ENCODE peak calls at places on chromosomes 12 and 14, in eight cellular contexts. B is nephron progenitor cell; M is T follicular helper cell; S is stimulated activated CD8-positive, alpha-beta memory T cell treated with anti-CD3 and anti-CD28 coated beads, Interleukin-7, amount 100 ng/mL, for 4 hours; C is T47D; K is neuronal stem cell; Y is KBM-7; Q is COR-L47. R is an unnamed sample.

GRCh38 chr12:42859612-42860011 is 270.1 kb upstream of the PRICKLE1 start:
- DNase-seq in Y (no peak), S (no peak), M (no peak), Q (no peak), B (no peak), C (no peak), K (no peak), R (no peak)

GRCh38 chr14:91065266-91065665 is 4.8 kb upstream of the RPS6KA5 start:
- DNase-seq in Q (no peak), C (no peak), M (no peak), Y (no peak), S (no peak), B (no peak), K (no peak), R (no peak)

GRCh38 chr12:98172304-98172703 is 343.1 kb upstream of the TMPO start:
- DNase-seq in Q (no peak), B (no peak), M (no peak), C (no peak), Y (no peak), S (no peak), K (no peak), R (no peak)

GRCh38 chr12:113228394-113229028 is 7.2 kb downstream of the TPCN1 start:
- DNase-seq in S (no peak), C (peak), Q (no peak), Y (no peak), K (no peak), M (no peak), B (no peak), R (no peak)

GRCh38 chr14:69079747-69080146 is 73.2 kb downstream of the DCAF5 start:
- DNase-seq in C (no peak), K (no peak), M (no peak), Y (no peak), B (no peak), S (no peak), Q (no peak), R (no peak)

GRCh38 chr12:93741741-93742085 is 64.5 kb downstream of the CRADD start:
- DNase-seq in Q (no peak), M (no peak), K (peak), B (peak), C (no peak), S (no peak), Y (no peak), R (no peak)

GRCh38 chr12:47751561-47751960 is 7.1 kb downstream of the RAPGEF3 start:
- DNase-seq in Y (no peak), S (no peak), M (no peak), B (no peak), Q (no peak), C (no peak), K (no peak), R (no peak)

GRCh38 chr12:7695159-7695930 is at the start of gene GDF3:
- DNase-seq in B (no peak), M (no peak), K (no peak), S (no peak), C (no peak), Y (peak), Q (no peak), R (no peak)

GRCh38 chr14:71474866-71475265 is 457.4 kb upstream of the RGS6 start:
- DNase-seq in Q (peak), Y (no peak), C (no peak), B (no peak), M (no peak), S (no peak), K (no peak), R (no peak)

GRCh38 chr14:23172096-23172495 is 11.4 kb downstream of the SLC7A8 start:
- DNase-seq in S (no peak), C (no peak), B (no peak), Q (no peak), M (no peak), Y (no peak), K (no peak), R (no peak)

GRCh38 chr12:44511289-44511688 is 364.8 kb downstream of the NELL2 start:
- DNase-seq in C (no peak), Q (no peak), S (no peak), K (no peak), B (no peak), Y (no peak), M (no peak), R (no peak)

GRCh38 chr12:46503637-46504036 is 131.1 kb upstream of the SLC38A2 start:
- DNase-seq in Y (no peak), S (no peak), M (no peak), Q (no peak), K (no peak), B (no peak), C (no peak), R (no peak)

GRCh38 chr12:26691234-26691970 is 141.6 kb downstream of the ITPR2 start:
- DNase-seq in B (peak), K (peak), S (no peak), C (no peak), M (no peak), Q (no peak), Y (peak), R (no peak)

GRCh38 chr12:105814283-105814682 is 324.5 kb downstream of the NUAK1 start:
- DNase-seq in B (no peak), C (peak), K (peak), Q (peak), M (no peak), Y (no peak), S (no peak), R (peak)

GRCh38 chr14:75578099-75578785 is at the start of gene FLVCR2:
- DNase-seq in S (peak), C (peak), Q (no peak), M (peak), B (peak), Y (peak), K (peak), R (no peak)

GRCh38 chr12:6961278-6961694 is 9.2 kb downstream of the PHB2 start:
- DNase-seq in Y (no peak), K (no peak), C (peak), S (peak), B (no peak), Q (peak), M (peak), R (no peak)

GRCh38 chr12:50005150-50005549 is 20.1 kb downstream of the RACGAP1 start:
- DNase-seq in Q (no peak), C (no peak), B (no peak), S (no peak), Y (no peak), K (no peak), M (no peak), R (no peak)

GRCh38 chr12:124498870-124499753 is 68.3 kb downstream of the NCOR2 start:
- DNase-seq in Y (no peak), S (no peak), M (no peak), B (no peak), Q (no peak), C (no peak), K (no peak), R (no peak)

GRCh38 chr14:66610154-66610563 is 102.2 kb downstream of the GPHN start:
- DNase-seq in M (no peak), Y (peak), S (no peak), C (peak), K (no peak), B (no peak), Q (no peak), R (no peak)

GRCh38 chr12:107207931-107208515 is 114.7 kb upstream of the CRY1 start:
- DNase-seq in K (no peak), B (no peak), Q (no peak), Y (no peak), M (no peak), C (no peak), S (no peak), R (no peak)

GRCh38 chr12:14950982-14951746 is 10.2 kb downstream of the ARHGDIB start:
- DNase-seq in M (no peak), Y (no peak), C (no peak), Q (no peak), K (peak), S (no peak), B (no peak), R (no peak)

GRCh38 chr14:78524766-78525165 is 354.6 kb downstream of the NRXN3 start:
- DNase-seq in B (no peak), K (no peak), S (no peak), Y (no peak), M (no peak), Q (no peak), C (no peak), R (no peak)

GRCh38 chr12:121861549-121862254 is 3.0 kb upstream of the HPD start:
- DNase-seq in K (no peak), M (no peak), Q (no peak), Y (no peak), B (peak), S (no peak), C (peak), R (no peak)

GRCh38 chr12:63846249-63846967 is 1.9 kb downstream of the SRGAP1 start:
- DNase-seq in K (no peak), C (no peak), Q (peak), Y (peak), M (no peak), B (no peak), S (no peak), R (no peak)

GRCh38 chr12:109814600-109814999 is 18.6 kb downstream of the TRPV4 start:
- DNase-seq in M (no peak), Q (no peak), Y (no peak), S (no peak), B (no peak), C (no peak), K (no peak), R (no peak)

GRCh38 chr12:661720-662486 is 1.3 kb downstream of the NINJ2 start:
- DNase-seq in K (no peak), S (no peak), M (no peak), Q (no peak), B (no peak), Y (no peak), C (no peak), R (no peak)

GRCh38 chr14:70416322-70416716 is 571 bp downstream of the SYNJ2BP start:
- DNase-seq in B (no peak), Q (no peak), M (no peak), C (peak), S (no peak), K (no peak), Y (no peak), R (no peak)

GRCh38 chr12:83470749-83471148 is 784.0 kb downstream of the TMTC2 start:
- DNase-seq in Y (no peak), Q (no peak), B (no peak), K (no peak), M (no peak), S (no peak), C (no peak), R (no peak)

GRCh38 chr14:77906446-77906845 is 106.5 kb downstream of the ADCK1 start:
- DNase-seq in Q (no peak), C (no peak), M (no peak), K (no peak), Y (no peak), B (no peak), S (no peak), R (no peak)

GRCh38 chr12:107580750-107581529 is 104.7 kb upstream of the PWP1 start:
- DNase-seq in Y (no peak), C (no peak), S (no peak), Q (no peak), K (peak), M (no peak), B (peak), R (no peak)

GRCh38 chr14:31261859-31262739 is 54.5 kb upstream of the HECTD1 start:
- DNase-seq in B (no peak), Y (no peak), Q (peak), K (peak), S (no peak), M (no peak), C (peak), R (peak)

GRCh38 chr12:45192041-45192695 is 23.7 kb upstream of the ANO6 start:
- DNase-seq in B (no peak), Y (peak), Q (no peak), S (no peak), C (peak), K (no peak), M (no peak), R (no peak)

GRCh38 chr12:112524676-112525425 is 106.1 kb downstream of the PTPN11 start:
- DNase-seq in K (no peak), Y (no peak), S (no peak), Q (no peak), M (no peak), C (peak), B (no peak), R (no peak)

GRCh38 chr14:36320210-36321003 is at the start of gene MBIP:
- DNase-seq in Y (peak), Q (peak), M (peak), S (peak), B (peak), C (peak), K (peak), R (peak)

GRCh38 chr12:56947633-56948535 is 9.5 kb downstream of the RDH16 start:
- DNase-seq in Y (peak), B (no peak), K (no peak), C (peak), Q (no peak), S (no peak), M (no peak), R (no peak)

GRCh38 chr12:14239935-14240872 is 125.3 kb upstream of the ATF7IP start:
- DNase-seq in K (no peak), C (peak), B (peak), Q (no peak), M (no peak), Y (peak), S (no peak), R (no peak)

R was measured in NCI-H2107.